ENCODE peak calls at places on chromosomes 5 and 9, in eight cellular contexts. R, S, Z, E, W, Q, T and G are unnamed samples.
A peak's percentile ranks its signal among the peaks of the same experiment; 100 is the strongest.

GRCh38 chr5:167030500-167031120 is 1260.8 kb upstream of the WWC1 start:
- DNase-seq in S (no peak), E (no peak), T (peak; percentile 5), R (no peak), Z (no peak), Q (peak; percentile 66), W (no peak), G (no peak)

GRCh38 chr9:33469891-33470290 is 3.8 kb downstream of the NOL6 start:
- DNase-seq in Z (no peak), S (no peak), E (no peak), R (peak; percentile 40), W (no peak), T (no peak), Q (no peak), G (no peak)

GRCh38 chr9:127629468-127630081 is 17.5 kb downstream of the STXBP1 start:
- DNase-seq in Z (no peak), T (peak; percentile 6), S (no peak), W (no peak), E (peak; percentile 58), Q (no peak), R (no peak), G (no peak)

GRCh38 chr9:129697956-129698757 is 32.7 kb downstream of the PRRX2 start:
- DNase-seq in T (peak; percentile 95), E (no peak), S (no peak), W (no peak), Z (no peak), R (peak; percentile 77), Q (no peak), G (no peak)

GRCh38 chr5:10046681-10047080 is 203.0 kb downstream of the ATPSCKMT start:
- DNase-seq in Q (no peak), R (no peak), T (no peak), W (no peak), E (no peak), Z (no peak), S (no peak), G (no peak)

GRCh38 chr9:34628656-34629491 is at the start of gene ARID3C:
- DNase-seq in W (no peak), S (no peak), E (no peak), Q (no peak), Z (peak; percentile 33), R (no peak), T (peak; percentile 72), G (no peak)

GRCh38 chr9:15069106-15069505 is 158.9 kb upstream of the FREM1 start:
- DNase-seq in E (no peak), S (no peak), W (no peak), T (no peak), Z (no peak), Q (no peak), R (no peak), G (no peak)

GRCh38 chr5:77867194-77867691 is 91.1 kb upstream of the TBCA start:
- DNase-seq in Z (no peak), T (peak; percentile 72), S (peak; percentile 47), W (no peak), R (no peak), Q (no peak), E (peak; percentile 46), G (no peak)

GRCh38 chr5:122259995-122260394 is 52.0 kb upstream of the SNCAIP start:
- DNase-seq in Z (no peak), R (peak; percentile 62), E (peak; percentile 89), W (peak; percentile 67), Q (no peak), S (peak; percentile 75), T (peak; percentile 95), G (peak; percentile 79)

GRCh38 chr5:59813761-59814562 is 79.6 kb downstream of the PDE4D start:
- DNase-seq in Z (no peak), T (peak; percentile 68), E (peak; percentile 90), S (peak; percentile 84), Q (peak; percentile 39), W (no peak), R (no peak), G (no peak)

GRCh38 chr5:141359790-141360426 is at the start of gene PCDHGB2:
- DNase-seq in Q (no peak), E (peak; percentile 40), T (peak; percentile 44), S (peak; percentile 66), W (no peak), R (no peak), Z (peak; percentile 22), G (no peak)

GRCh38 chr9:107487521-107488399 is 1.8 kb downstream of the KLF4 start:
- DNase-seq in E (peak; percentile 63), R (peak; percentile 78), W (no peak), Z (no peak), Q (no peak), T (peak; percentile 82), S (peak; percentile 63), G (no peak)

GRCh38 chr9:101400120-101400519 is 1.5 kb downstream of the ZNF189 start:
- DNase-seq in Q (no peak), R (no peak), E (peak; percentile 46), S (peak; percentile 89), W (no peak), Z (no peak), T (peak; percentile 16), G (no peak)
- H3K4me3 ChIP-seq in Q (no peak overlapping the region), R (no peak overlapping the region), E (peak overlapping the region; percentile 78), S (peak overlapping the region; percentile 95), W (peak overlapping the region; percentile 72), Z (no peak overlapping the region), T (peak overlapping the region; percentile 96), G (peak overlapping the region; percentile 73)

GRCh38 chr9:112705773-112706427 is 12.0 kb downstream of the INIP start:
- DNase-seq in W (no peak), R (no peak), Q (no peak), Z (no peak), S (peak; percentile 40), E (peak; percentile 81), T (peak; percentile 13), G (no peak)

GRCh38 chr9:112712678-112713077 is 5.2 kb downstream of the INIP start:
- DNase-seq in T (no peak), Z (no peak), R (no peak), S (no peak), W (no peak), E (no peak), Q (no peak), G (no peak)

DNA sequence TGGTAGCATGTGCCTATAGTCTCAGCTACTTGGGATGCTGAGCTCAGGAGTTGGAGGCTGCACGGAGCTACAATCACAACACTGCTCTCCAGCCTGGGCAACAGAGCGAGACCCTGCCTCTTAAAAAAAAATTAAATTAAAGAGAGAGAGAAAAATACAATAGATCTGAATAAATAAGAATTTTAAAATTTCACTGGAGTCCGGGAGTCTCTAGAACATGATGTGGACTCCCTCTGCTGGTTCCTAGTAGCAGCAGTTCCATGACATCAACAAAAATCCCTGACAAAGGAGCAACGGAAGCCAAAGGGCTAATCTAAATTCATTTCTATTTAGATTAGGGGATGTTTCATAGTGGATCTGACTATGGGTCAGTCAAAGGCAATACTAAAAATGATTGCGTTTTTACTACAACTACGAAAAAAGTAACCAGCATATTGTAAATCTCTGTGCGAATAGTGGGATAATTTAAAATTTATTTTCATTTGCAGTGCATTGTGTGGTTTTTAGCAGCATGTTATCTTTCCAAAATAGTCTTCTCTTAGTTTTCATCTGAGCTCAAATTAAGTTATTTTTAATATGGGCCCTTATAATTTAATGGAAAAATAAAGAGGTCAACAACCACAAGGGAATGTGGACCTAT is 6.7 kb downstream of the INIP start:
- DNase-seq in E (peak; percentile 76), S (peak; percentile 73), W (no peak), Z (no peak), R (no peak), Q (peak; percentile 2), T (peak; percentile 80), G (no peak)
- H3K4me3 ChIP-seq in E (no peak overlapping the region), S (no peak overlapping the region), W (no peak overlapping the region), Z (no peak overlapping the region), R (no peak overlapping the region), Q (no peak overlapping the region), T (no peak overlapping the region), G (no peak overlapping the region)

DNA sequence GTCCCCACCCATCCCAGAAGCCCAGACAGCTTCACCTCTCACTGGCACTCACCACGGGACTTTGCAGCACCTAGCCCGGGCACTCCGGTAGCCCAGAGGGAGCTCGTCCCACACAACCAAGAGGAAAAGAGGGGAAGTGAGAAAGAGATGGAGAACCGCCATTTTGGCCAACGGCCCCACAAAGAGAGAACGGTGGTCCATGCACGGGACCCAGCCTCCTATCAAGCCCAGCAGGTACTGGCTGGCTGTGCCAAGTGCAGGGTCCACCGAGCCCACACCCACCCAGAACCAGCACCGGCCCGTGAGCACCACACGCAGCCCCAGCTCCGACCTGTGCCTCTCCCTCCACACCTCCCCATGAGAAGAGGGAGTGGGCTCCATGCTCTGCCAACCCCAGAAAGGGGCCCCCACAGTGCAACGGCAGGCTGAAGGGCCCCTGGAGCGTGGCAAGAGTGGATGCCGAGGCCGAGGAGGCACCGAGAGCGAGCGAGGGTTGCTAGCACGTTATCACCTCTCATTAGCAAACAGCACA is 78.5 kb upstream of the GCNT4 start:
- DNase-seq in W (no peak), R (no peak), S (no peak), Z (no peak), E (no peak), Q (no peak), T (no peak), G (no peak)
- H3K4me3 ChIP-seq in W (no peak overlapping the region), R (no peak overlapping the region), S (no peak overlapping the region), Z (no peak overlapping the region), E (no peak overlapping the region), Q (no peak overlapping the region), T (no peak overlapping the region), G (no peak overlapping the region)

GRCh38 chr5:124719346-124719967 is 27.0 kb downstream of the ZNF608 start:
- DNase-seq in E (no peak), W (no peak), Z (no peak), Q (no peak), R (no peak), T (no peak), S (no peak), G (no peak)
- H3K4me3 ChIP-seq in E (no peak overlapping the region), W (no peak overlapping the region), Z (no peak overlapping the region), Q (no peak overlapping the region), R (no peak overlapping the region), T (no peak overlapping the region), S (no peak overlapping the region), G (no peak overlapping the region)